ENCODE peak calls at places on chromosomes 7 and 10, in nine cellular contexts. V is esophagus squamous epithelium, J is cardiac muscle cell, S is fibroblast of pulmonary artery, L is cardiac fibroblast, I is mammary epithelial cell, Z is kidney, P is SK-N-SH, N is fibroblast of mammary gland. K is an unnamed sample.

GRCh38 chr10:98383869-98384268 is 31.1 kb downstream of the PYROXD2 start:
- DNase-seq in V (no peak), J (no peak), S (no peak), L (no peak), I (no peak), Z (no peak), P (no peak), N (no peak), K (no peak)

GRCh38 chr10:2835950-2836349 is 231.4 kb upstream of the PFKP start:
- DNase-seq in V (no peak), J (no peak), S (no peak), L (no peak), I (no peak), Z (no peak), P (peak), N (no peak), K (no peak)

GRCh38 chr7:117323585-117323876 is 673 bp upstream of the WNT2 start:
- DNase-seq in V (no peak), J (peak), S (no peak), L (no peak), I (no peak), Z (no peak), P (no peak), N (peak), K (no peak)

GRCh38 chr10:55500931-55501559 is 700.0 kb upstream of the PCDH15 start:
- DNase-seq in V (no peak), J (peak), S (peak), L (peak), I (peak), Z (no peak), P (peak), N (peak), K (no peak)

GRCh38 chr10:6988654-6989053 is 408.6 kb upstream of the PRKCQ start:
- DNase-seq in V (no peak), J (no peak), S (no peak), L (no peak), I (no peak), Z (no peak), P (no peak), N (no peak), K (no peak)

GRCh38 chr7:123751816-123752215 is 3.0 kb upstream of the WASL start:
- DNase-seq in V (no peak), J (peak), S (peak), L (peak), I (no peak), Z (no peak), P (no peak), N (no peak), K (peak)

GRCh38 chr7:122622682-122623081 is 76.2 kb downstream of the RNF133 start:
- DNase-seq in V (no peak), J (no peak), S (no peak), L (no peak), I (no peak), Z (no peak), P (no peak), N (peak), K (no peak)

GRCh38 chr7:131000873-131001272 is 266.9 kb upstream of the KLF14 start:
- DNase-seq in V (no peak), J (no peak), S (no peak), L (no peak), I (no peak), Z (no peak), P (no peak), N (no peak), K (no peak)

GRCh38 chr7:16465469-16466086 is at the start of gene SOSTDC1:
- DNase-seq in V (no peak), J (no peak), S (peak), L (peak), I (peak), Z (no peak), P (peak), N (peak), K (no peak)

GRCh38 chr7:65373608-65374351 is at the start of gene ZNF92:
- DNase-seq in V (peak), J (peak), S (peak), L (peak), I (peak), Z (peak), P (peak), N (peak), K (peak)

GRCh38 chr7:79547132-79547531 is 93.7 kb upstream of the MAGI2 start:
- DNase-seq in V (no peak), J (no peak), S (no peak), L (no peak), I (no peak), Z (no peak), P (no peak), N (no peak), K (no peak)

GRCh38 chr7:121286742-121287699 is 41.8 kb upstream of the WNT16 start:
- DNase-seq in V (no peak), J (no peak), S (no peak), L (no peak), I (peak), Z (no peak), P (no peak), N (peak), K (no peak)

GRCh38 chr10:96720422-96721206 is at the start of gene PIK3AP1:
- DNase-seq in V (no peak), J (peak), S (no peak), L (no peak), I (no peak), Z (peak), P (peak), N (no peak), K (no peak)

GRCh38 chr7:21063106-21063505 is 276.4 kb upstream of the SP8 start:
- DNase-seq in V (no peak), J (no peak), S (no peak), L (no peak), I (no peak), Z (no peak), P (no peak), N (no peak), K (no peak)

GRCh38 chr10:6894405-6894804 is 314.3 kb upstream of the PRKCQ start:
- DNase-seq in V (no peak), J (no peak), S (no peak), L (no peak), I (no peak), Z (no peak), P (no peak), N (no peak), K (no peak)

GRCh38 chr7:117036034-117036669 is 82.9 kb downstream of the ST7 start:
- DNase-seq in V (no peak), J (no peak), S (no peak), L (no peak), I (no peak), Z (no peak), P (no peak), N (no peak), K (no peak)

GRCh38 chr10:90723416-90724068 is 134.3 kb downstream of the HTR7 start:
- DNase-seq in V (no peak), J (no peak), S (no peak), L (no peak), I (peak), Z (no peak), P (no peak), N (no peak), K (no peak)

GRCh38 chr7:1950623-1951523 is 280.8 kb downstream of the ELFN1 start:
- DNase-seq in V (no peak), J (peak), S (peak), L (peak), I (no peak), Z (peak), P (peak), N (peak), K (peak)

GRCh38 chr7:130894146-130895005 is 160.4 kb upstream of the KLF14 start:
- DNase-seq in V (no peak), J (peak), S (no peak), L (peak), I (peak), Z (peak), P (no peak), N (peak), K (peak)

GRCh38 chr7:106111671-106112117 is 418 bp downstream of the SYPL1 start:
- DNase-seq in V (no peak), J (peak), S (peak), L (peak), I (no peak), Z (peak), P (peak), N (peak), K (peak)

GRCh38 chr10:80536361-80536835 is 1.3 kb upstream of the SH2D4B start:
- DNase-seq in V (no peak), J (no peak), S (no peak), L (no peak), I (no peak), Z (no peak), P (no peak), N (no peak), K (no peak)

GRCh38 chr7:117152213-117153007 is 170.4 kb downstream of the WNT2 start:
- DNase-seq in V (no peak), J (no peak), S (no peak), L (no peak), I (no peak), Z (no peak), P (no peak), N (no peak), K (peak)

DNA sequence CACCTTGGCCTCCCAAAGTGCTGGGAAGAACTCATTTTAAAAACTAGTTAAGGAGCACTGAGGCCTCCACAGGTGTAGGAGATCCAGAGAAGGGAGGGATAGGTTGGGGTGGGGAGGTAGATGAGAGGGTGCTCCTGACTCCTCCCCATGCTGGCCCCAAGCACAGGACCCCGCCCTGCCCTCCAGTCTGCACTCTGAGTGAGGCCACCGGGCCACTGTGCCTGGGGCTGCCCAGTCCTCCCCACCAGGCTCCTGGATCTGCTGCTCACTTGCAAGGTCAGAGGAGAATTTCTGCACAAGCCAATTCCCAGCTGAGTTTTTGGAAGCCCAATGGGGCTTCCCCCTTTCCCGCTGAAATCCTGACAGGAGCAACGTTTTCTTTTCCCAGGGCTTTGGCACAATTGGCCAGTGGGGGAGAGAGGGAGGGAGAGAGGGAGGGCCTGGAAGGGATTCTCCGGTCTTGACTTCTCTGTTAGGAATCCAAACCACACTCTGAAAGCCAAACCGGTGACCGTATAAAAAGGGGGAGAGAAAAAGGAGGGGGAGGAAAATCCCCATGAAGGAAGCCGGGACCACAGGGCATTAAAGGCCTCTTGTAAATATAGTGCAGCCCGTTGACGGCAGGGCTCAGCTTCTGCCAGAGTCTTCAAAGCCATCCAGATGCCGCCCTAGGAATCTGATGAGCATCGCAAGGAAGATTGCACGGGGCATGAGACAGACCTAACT is 116.2 kb downstream of the SH3PXD2A start:
- DNase-seq in V (no peak), J (peak), S (peak), L (peak), I (peak), Z (no peak), P (no peak), N (peak), K (peak)
- H3K4me3 ChIP-seq in V (peak), J (no peak), S (no peak), L (no peak), I (no peak), Z (no peak), P (peak), N (no peak), K (no peak)

GRCh38 chr7:141251957-141252356 is 178.1 kb downstream of the TMEM178B start:
- DNase-seq in V (no peak), J (no peak), S (no peak), L (no peak), I (no peak), Z (no peak), P (no peak), N (peak), K (no peak)
- TF ChIP-seq CTCF in V (no peak), J (no peak), S (no peak), L (no peak), I (peak), Z (no peak), P (no peak), N (peak), K (no peak)

GRCh38 chr10:62054825-62055224 is 153.3 kb downstream of the ARID5B start:
- DNase-seq in V (no peak), J (no peak), S (peak), L (no peak), I (no peak), Z (no peak), P (no peak), N (no peak), K (no peak)
- H3K4me3 ChIP-seq in V (peak), J (no peak), S (peak), L (no peak), I (no peak), Z (peak), P (no peak), N (no peak), K (peak)

GRCh38 chr7:129376778-129377700 is 57.2 kb upstream of the STRIP2 start:
- DNase-seq in V (no peak), J (peak), S (peak), L (peak), I (peak), Z (no peak), P (no peak), N (peak), K (peak)
- TF ChIP-seq CTCF in V (no peak), J (no peak), S (no peak), L (no peak), I (no peak), Z (no peak), P (no peak), N (no peak), K (no peak)

DNA sequence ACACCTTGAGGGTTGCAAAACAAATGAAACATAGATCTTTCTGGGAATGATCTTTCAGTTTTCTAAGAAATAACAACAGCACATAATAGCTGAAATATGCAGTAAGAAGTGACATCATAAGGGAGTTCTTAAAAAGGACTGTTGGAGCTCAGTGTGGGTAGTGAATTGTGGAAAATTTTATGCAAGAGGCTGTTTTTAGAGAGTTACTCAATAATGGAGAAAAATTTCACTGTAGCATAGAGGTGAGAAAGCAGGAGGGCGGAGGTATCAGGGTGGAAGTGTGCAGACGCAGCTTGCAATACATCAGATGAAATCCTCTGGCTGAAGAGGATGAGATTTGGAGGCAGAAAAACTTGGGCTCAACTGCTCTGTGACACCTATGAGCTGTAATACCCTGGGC is 9.3 kb downstream of the PPP1R17 start:
- DNase-seq in V (no peak), J (no peak), S (no peak), L (no peak), I (no peak), Z (no peak), P (no peak), N (no peak), K (no peak)
- H3K4me3 ChIP-seq in V (no peak), J (no peak), S (no peak), L (no peak), I (no peak), Z (no peak), P (no peak), N (no peak), K (no peak)

GRCh38 chr10:18217577-18217976 is 77.4 kb downstream of the CACNB2 start:
- DNase-seq in V (no peak), J (no peak), S (no peak), L (no peak), I (no peak), Z (no peak), P (no peak), N (no peak), K (no peak)

GRCh38 chr10:18211862-18212261 is 71.6 kb downstream of the CACNB2 start:
- DNase-seq in V (no peak), J (no peak), S (no peak), L (no peak), I (no peak), Z (no peak), P (no peak), N (no peak), K (no peak)

GRCh38 chr10:18214692-18215563 is 74.7 kb downstream of the CACNB2 start:
- DNase-seq in V (no peak), J (peak), S (peak), L (peak), I (peak), Z (no peak), P (peak), N (peak), K (peak)

GRCh38 chr10:18219096-18219495 is 78.9 kb downstream of the CACNB2 start:
- DNase-seq in V (no peak), J (no peak), S (no peak), L (no peak), I (no peak), Z (no peak), P (no peak), N (peak), K (no peak)

GRCh38 chr10:18216482-18216881 is 76.3 kb downstream of the CACNB2 start:
- DNase-seq in V (no peak), J (peak), S (peak), L (peak), I (no peak), Z (no peak), P (peak), N (peak), K (peak)
- TF ChIP-seq CTCF in V (no peak), J (peak), S (peak), L (peak), I (peak), Z (no peak), P (peak), N (peak), K (peak)

GRCh38 chr10:10794776-10795175 is 222.9 kb upstream of the CELF2 start:
- DNase-seq in V (no peak), J (peak), S (peak), L (peak), I (peak), Z (no peak), P (no peak), N (peak), K (peak)

GRCh38 chr10:10797467-10797866 is 220.2 kb upstream of the CELF2 start:
- DNase-seq in V (no peak), J (peak), S (peak), L (peak), I (no peak), Z (no peak), P (no peak), N (no peak), K (no peak)

GRCh38 chr10:10798021-10798420 is 219.7 kb upstream of the CELF2 start:
- DNase-seq in V (no peak), J (peak), S (peak), L (peak), I (no peak), Z (no peak), P (no peak), N (no peak), K (no peak)

GRCh38 chr10:10796774-10797415 is 220.8 kb upstream of the CELF2 start:
- DNase-seq in V (no peak), J (peak), S (peak), L (peak), I (peak), Z (no peak), P (no peak), N (peak), K (peak)

GRCh38 chr10:10796061-10796773 is 221.5 kb upstream of the CELF2 start:
- DNase-seq in V (no peak), J (peak), S (peak), L (peak), I (no peak), Z (no peak), P (no peak), N (peak), K (peak)
- H3K4me3 ChIP-seq in V (peak), J (no peak), S (no peak), L (no peak), I (no peak), Z (no peak), P (no peak), N (no peak), K (no peak)

DNA sequence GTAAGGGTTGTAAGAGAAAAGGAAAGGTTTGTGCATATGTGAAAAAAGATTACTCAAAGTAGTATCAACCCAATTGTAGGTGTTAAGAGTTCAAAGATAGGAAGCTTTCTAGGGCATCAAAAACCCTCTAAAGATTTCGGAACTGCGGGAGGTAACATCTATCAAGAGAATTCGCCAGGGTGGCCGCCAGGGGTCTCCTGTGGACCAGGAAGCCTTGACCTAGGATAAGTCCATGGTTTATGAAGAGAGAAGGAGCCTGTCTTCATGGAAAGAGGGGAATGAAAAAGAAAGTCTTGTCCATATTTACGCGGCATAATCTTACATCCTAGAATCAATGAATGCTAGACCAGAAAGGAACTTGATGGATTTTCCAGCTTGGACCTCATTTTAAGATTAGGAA is 140.7 kb upstream of the CALCR start:
- DNase-seq in V (no peak), J (peak), S (peak), L (peak), I (peak), Z (peak), P (peak), N (peak), K (peak)
- TF ChIP-seq CTCF in V (no peak), J (peak), S (peak), L (peak), I (peak), Z (peak), P (peak), N (peak), K (peak)

GRCh38 chr7:134996097-134996550 is 9.8 kb downstream of the AGBL3 start:
- DNase-seq in V (no peak), J (peak), S (peak), L (peak), I (no peak), Z (no peak), P (peak), N (peak), K (no peak)

GRCh38 chr7:134993877-134994456 is 7.7 kb downstream of the AGBL3 start:
- DNase-seq in V (no peak), J (no peak), S (no peak), L (no peak), I (no peak), Z (no peak), P (no peak), N (no peak), K (no peak)

GRCh38 chr7:134995239-134996096 is 9.2 kb downstream of the AGBL3 start:
- DNase-seq in V (no peak), J (no peak), S (no peak), L (no peak), I (no peak), Z (no peak), P (no peak), N (no peak), K (no peak)

GRCh38 chr7:134991469-134992339 is 5.4 kb downstream of the AGBL3 start:
- DNase-seq in V (no peak), J (peak), S (peak), L (peak), I (no peak), Z (no peak), P (no peak), N (no peak), K (no peak)

DNA sequence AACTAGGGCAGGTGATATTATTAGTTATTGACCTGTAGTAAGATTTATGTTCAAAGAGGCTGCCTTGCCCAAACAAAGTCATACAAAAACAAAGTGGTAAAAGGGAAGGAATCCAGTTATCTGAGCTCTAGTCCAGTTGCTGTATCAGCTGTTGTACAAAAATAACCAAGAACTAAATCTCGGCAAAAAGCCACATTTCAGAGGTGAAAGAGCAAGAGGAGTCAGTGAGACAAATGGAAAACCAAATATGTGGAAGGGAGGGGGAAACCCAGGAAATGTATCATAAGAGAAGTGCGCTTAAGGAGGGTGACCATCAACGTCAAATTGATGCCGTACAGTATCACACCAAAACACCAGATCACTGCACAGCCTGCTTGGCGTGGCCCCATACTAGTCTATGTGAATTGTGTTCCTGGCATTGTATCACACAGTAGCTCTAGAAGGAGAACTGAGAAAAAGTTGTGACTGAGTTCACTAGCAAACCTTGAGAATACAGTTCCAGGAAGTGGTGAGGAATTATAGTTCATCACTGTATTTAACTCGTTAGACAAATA is 6.4 kb downstream of the AGBL3 start:
- DNase-seq in V (no peak), J (peak), S (peak), L (peak), I (no peak), Z (no peak), P (no peak), N (peak), K (no peak)
- H3K4me3 ChIP-seq in V (no peak), J (no peak), S (no peak), L (no peak), I (no peak), Z (peak), P (no peak), N (no peak), K (no peak)